ENCODE peak calls at places on chromosomes 5 and 9, in seven cellular contexts. M is heart right ventricle; E is AG08395; G is GM23248; F is activated CD4-positive, alpha-beta T cell treated with anti-CD3 and anti-CD28 coated beads, Interleukin-2, amount 50 U/mL, for 48 hours; J is progenitor cell of endocrine pancreas; P is WERI-Rb-1. N is an unnamed sample.

GRCh38 chr5:27911216-27911615 is 872.8 kb upstream of the CDH9 start:
- DNase-seq in G (no peak), E (no peak), P (no peak), J (no peak), F (no peak), M (no peak), N (no peak)

GRCh38 chr9:86721843-86722705 is 225.2 kb downstream of the GAS1 start:
- DNase-seq in J (no peak), P (no peak), G (peak; percentile 92), M (peak; percentile 51), E (peak; percentile 85), F (no peak), N (no peak)

GRCh38 chr5:100903036-100903887 is at the start of gene ST8SIA4:
- DNase-seq in G (peak; percentile 49), J (peak; percentile 45), P (peak; percentile 90), M (peak; percentile 89), F (peak; percentile 93), E (no peak), N (peak; percentile 81)

GRCh38 chr9:91746904-91747303 is 203.1 kb downstream of the ROR2 start:
- DNase-seq in J (no peak), G (peak; percentile 39), F (no peak), P (no peak), M (no peak), E (peak; percentile 22), N (no peak)

GRCh38 chr5:124519396-124519795 is 227.0 kb downstream of the ZNF608 start:
- DNase-seq in F (no peak), M (peak; percentile 43), E (peak; percentile 77), P (no peak), G (peak; percentile 91), J (no peak), N (no peak)

GRCh38 chr9:100914266-100914665 is 114.3 kb upstream of the PLPPR1 start:
- DNase-seq in E (no peak), M (no peak), P (no peak), J (no peak), G (no peak), F (no peak), N (no peak)

GRCh38 chr9:120464857-120465421 is 115.0 kb downstream of the CDK5RAP2 start:
- DNase-seq in P (no peak), J (no peak), F (no peak), M (no peak), G (no peak), E (no peak), N (no peak)

GRCh38 chr5:124923131-124923530 is 176.7 kb upstream of the ZNF608 start:
- DNase-seq in M (peak; percentile 10), E (no peak), P (no peak), J (no peak), F (no peak), G (peak; percentile 22), N (no peak)

GRCh38 chr5:146828385-146828784 is 50.2 kb downstream of the PPP2R2B start:
- DNase-seq in F (no peak), M (no peak), E (no peak), J (no peak), G (peak; percentile 20), P (peak; percentile 46), N (no peak)

GRCh38 chr5:135535820-135536801 is at the start of gene NEUROG1:
- DNase-seq in F (no peak), M (no peak), P (no peak), J (no peak), E (no peak), G (no peak), N (peak; percentile 92)

GRCh38 chr5:108634251-108634950 is 113.3 kb upstream of the FER start:
- DNase-seq in E (peak; percentile 25), M (no peak), J (no peak), P (no peak), F (no peak), G (peak; percentile 27), N (no peak)

GRCh38 chr5:115579747-115580173 is 22.5 kb downstream of the TICAM2 start:
- DNase-seq in F (no peak), P (no peak), M (no peak), G (peak; percentile 30), E (no peak), J (no peak), N (no peak)

GRCh38 chr5:139908749-139909148 is 113.1 kb downstream of the PSD2 start:
- DNase-seq in F (no peak), J (no peak), P (no peak), M (no peak), E (no peak), G (peak; percentile 52), N (no peak)

GRCh38 chr9:78453450-78453849 is 156.5 kb downstream of the PSAT1 start:
- DNase-seq in G (no peak), E (no peak), F (no peak), P (no peak), J (no peak), M (no peak), N (no peak)

N was measured in glutamatergic neuron.